ENCODE peak calls at places on chromosomes 7 and 10, in six cellular contexts. F, P, T, B, W and U are unnamed samples. For H3K4me1, the result is how much of the 10 kb centered on the place peaks cover.

GRCh38 chr7:137943132-137943551 is 58.7 kb downstream of the CREB3L2 start:
- DNase-seq in W (no peak), T (no peak), F (peak), B (no peak), P (no peak), U (peak)

GRCh38 chr10:71268247-71268691 is 50.8 kb upstream of the SLC29A3 start:
- DNase-seq in T (no peak), W (no peak), B (peak), F (peak), P (no peak), U (peak)

GRCh38 chr10:116053910-116054309 is 219.1 kb downstream of the GFRA1 start:
- DNase-seq in T (no peak), P (no peak), W (no peak), F (peak), B (peak), U (no peak)

GRCh38 chr10:20855398-20856038 is 41.6 kb downstream of the NEBL start:
- DNase-seq in P (peak), F (peak), W (no peak), B (peak), T (peak), U (peak)

GRCh38 chr7:844514-844913 is 12.2 kb downstream of the SUN1 start:
- DNase-seq in B (no peak), F (no peak), T (no peak), W (no peak), P (no peak), U (no peak)

GRCh38 chr7:17030559-17030958 is 148.8 kb upstream of the AGR3 start:
- DNase-seq in B (no peak), T (no peak), P (peak), F (no peak), W (no peak), U (no peak)

GRCh38 chr10:3148994-3149393 is 23.6 kb downstream of the PITRM1 start:
- DNase-seq in P (no peak), T (no peak), W (no peak), F (no peak), B (no peak), U (no peak)

GRCh38 chr7:158814637-158815036 is 14.7 kb downstream of the ESYT2 start:
- DNase-seq in W (no peak), F (no peak), P (no peak), B (no peak), T (no peak), U (no peak)

GRCh38 chr10:88157981-88158465 is 294.6 kb downstream of the PTEN start:
- DNase-seq in T (no peak), B (no peak), F (no peak), W (no peak), P (no peak), U (peak)

GRCh38 chr10:119246862-119247549 is 39.6 kb downstream of the GRK5 start:
- DNase-seq in T (peak), W (no peak), F (no peak), B (no peak), P (no peak), U (no peak)

GRCh38 chr7:131454538-131454937 is 101.9 kb downstream of the PODXL start:
- DNase-seq in P (no peak), W (no peak), F (no peak), B (no peak), T (no peak), U (no peak)
- TF ChIP-seq EZH2phosphoT487 in P (no peak), W (no peak), F (no peak), B (no peak), T (no peak), U (no peak)

GRCh38 chr7:39507866-39508551 is 58.2 kb upstream of the YAE1 start:
- DNase-seq in B (no peak), F (no peak), W (no peak), P (no peak), T (no peak), U (no peak)

GRCh38 chr7:39509441-39509840 is 56.8 kb upstream of the YAE1 start:
- DNase-seq in W (no peak), F (no peak), T (no peak), B (no peak), P (no peak), U (no peak)

GRCh38 chr7:39501358-39501757 is 64.8 kb upstream of the YAE1 start:
- DNase-seq in F (no peak), B (no peak), T (no peak), P (no peak), W (no peak), U (no peak)

GRCh38 chr7:39509912-39510311 is 56.3 kb upstream of the YAE1 start:
- DNase-seq in T (no peak), P (peak), W (no peak), B (no peak), F (no peak), U (no peak)

DNA sequence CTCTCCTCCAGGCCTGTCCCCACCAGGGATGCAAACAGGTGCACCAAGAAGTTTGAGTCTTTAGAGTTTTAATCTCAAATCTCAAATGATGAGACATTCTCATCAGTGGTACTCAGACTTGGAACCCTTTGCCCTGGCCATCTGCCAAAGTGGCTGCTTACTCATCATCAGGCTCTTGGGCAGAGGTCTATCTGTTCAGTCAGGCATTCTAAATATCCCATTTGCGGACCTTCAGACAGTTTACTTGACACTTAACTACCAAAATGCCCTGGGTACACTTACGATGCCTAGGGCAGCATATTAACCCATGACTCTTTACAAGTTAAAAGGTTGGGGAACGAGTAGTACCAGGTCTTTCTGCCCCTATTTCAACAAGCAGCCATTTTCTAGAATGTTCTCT is 61.2 kb upstream of the YAE1 start:
- DNase-seq in W (peak), T (peak), P (no peak), B (no peak), F (no peak), U (peak)
- H3K4me1 ChIP-seq in W (under half), T (under half), P (under half), B (under half), F (under half), U (under half)

DNA sequence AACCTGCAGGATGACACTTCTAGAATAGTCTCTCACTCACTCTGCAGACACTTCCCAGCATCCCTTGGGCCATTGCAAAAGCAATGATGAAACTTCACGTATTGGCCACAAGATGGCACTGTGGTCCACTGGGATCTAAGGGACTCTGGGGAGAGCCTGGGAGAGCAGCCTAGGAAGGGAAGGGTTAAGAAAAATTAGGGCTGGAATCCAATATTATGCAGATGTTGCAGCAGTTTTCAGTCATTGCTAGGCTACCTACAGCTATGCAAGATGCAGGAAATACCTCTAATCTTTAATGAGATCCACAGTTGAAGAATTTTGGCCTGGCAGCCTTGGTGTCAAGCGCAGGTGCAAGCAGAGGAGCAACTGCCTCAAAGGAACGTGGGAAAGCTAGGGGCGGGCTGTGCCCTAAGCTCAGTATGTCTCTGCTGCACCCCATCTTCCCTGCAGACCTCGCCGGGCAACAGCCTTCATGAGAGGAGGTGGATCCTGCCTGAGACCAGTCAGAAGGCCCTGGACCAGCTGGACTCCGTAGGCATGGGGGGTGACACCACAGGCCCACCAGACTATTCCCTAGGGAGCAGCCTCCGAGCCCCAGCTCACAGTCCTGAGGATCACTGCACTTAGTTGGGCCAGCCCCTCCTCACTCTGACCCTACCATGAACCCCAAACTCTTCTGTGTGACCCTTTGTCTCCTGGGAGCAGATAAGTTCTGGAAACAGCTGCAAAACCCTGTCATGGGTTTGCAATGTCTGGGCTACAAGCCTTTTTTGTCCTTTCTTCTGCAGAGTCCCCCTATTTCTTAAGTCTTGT is 127.9 kb upstream of the PRSS58 start:
- DNase-seq in T (peak), W (peak), B (peak), F (peak), P (peak), U (peak)
- H3K27ac ChIP-seq in T (peak), W (no peak), B (no peak), F (no peak), P (no peak), U (no peak)

GRCh38 chr10:33335800-33336605 is 1.5 kb upstream of the NRP1 start:
- DNase-seq in P (no peak), F (peak), B (peak), W (no peak), T (peak), U (peak)
- TF ChIP-seq EZH2phosphoT487 in P (no peak), F (no peak), B (peak), W (no peak), T (peak), U (no peak)

DNA sequence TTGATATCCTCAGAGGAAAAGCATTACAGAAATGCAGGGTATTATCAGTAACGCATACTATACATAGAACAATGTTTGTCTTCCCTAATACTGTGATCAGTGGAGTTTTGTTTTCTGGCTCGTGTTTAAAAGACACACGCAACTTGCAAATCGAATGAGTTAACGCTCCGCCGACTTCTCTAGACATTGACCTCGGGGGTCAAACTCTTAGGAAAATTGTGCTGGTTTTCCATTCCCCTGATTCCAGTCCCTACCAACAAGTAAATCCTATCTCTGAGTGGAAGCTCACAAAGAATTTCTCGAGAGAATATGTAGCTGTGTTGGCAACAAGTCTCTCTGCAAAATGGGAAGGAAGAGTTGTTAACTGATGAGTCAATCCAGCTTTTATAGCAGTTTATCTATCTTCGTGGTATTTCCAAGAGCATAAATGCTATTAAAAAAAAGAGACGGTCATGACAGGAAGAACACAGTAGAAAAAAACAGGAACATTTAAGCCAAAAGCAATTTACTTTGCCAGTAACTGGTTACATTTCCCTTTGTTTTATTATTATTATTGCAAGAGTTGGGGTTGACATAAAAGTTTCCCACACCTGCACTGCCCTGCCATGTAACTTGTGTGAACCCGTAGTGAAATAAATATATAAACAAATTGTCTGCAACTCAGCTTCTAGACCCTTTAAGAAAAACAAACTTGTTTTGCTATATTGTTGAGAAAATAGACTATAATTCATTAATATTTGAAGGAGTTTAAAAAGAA is 144.4 kb downstream of the ARID5B start:
- DNase-seq in F (no peak), B (no peak), P (peak), W (no peak), T (peak), U (peak)
- H3K4me1 ChIP-seq in F (half or more), B (under half), P (half or more), W (under half), T (half or more), U (half or more)

GRCh38 chr10:102582181-102582580 is 62.1 kb upstream of the TRIM8 start:
- DNase-seq in W (no peak), T (no peak), B (no peak), P (no peak), F (no peak), U (no peak)

GRCh38 chr10:102581401-102581800 is 62.9 kb upstream of the TRIM8 start:
- DNase-seq in T (no peak), B (no peak), F (no peak), W (no peak), P (no peak), U (no peak)

GRCh38 chr10:102579206-102579790 is 65.0 kb upstream of the TRIM8 start:
- DNase-seq in T (no peak), B (no peak), P (no peak), W (no peak), F (no peak), U (no peak)

GRCh38 chr10:102580230-102580629 is 64.0 kb upstream of the TRIM8 start:
- DNase-seq in B (no peak), P (no peak), W (no peak), T (no peak), F (no peak), U (no peak)

GRCh38 chr10:102578782-102579181 is 65.5 kb upstream of the TRIM8 start:
- DNase-seq in B (no peak), W (no peak), T (no peak), P (no peak), F (no peak), U (no peak)
- H3K27ac ChIP-seq in B (no peak), W (no peak), T (no peak), P (no peak), F (no peak), U (no peak)

GRCh38 chr7:30320392-30320791 is 36.0 kb downstream of the ZNRF2 start:
- DNase-seq in B (no peak), W (no peak), T (no peak), F (no peak), P (no peak), U (no peak)

GRCh38 chr7:30315589-30315988 is 31.2 kb downstream of the ZNRF2 start:
- DNase-seq in P (no peak), F (no peak), T (peak), B (no peak), W (no peak), U (no peak)

GRCh38 chr7:30321992-30322637 is 37.7 kb downstream of the ZNRF2 start:
- DNase-seq in F (no peak), B (no peak), W (no peak), T (no peak), P (peak), U (no peak)

GRCh38 chr7:30322656-30323355 is 38.4 kb downstream of the ZNRF2 start:
- DNase-seq in F (no peak), T (peak), P (peak), B (no peak), W (no peak), U (no peak)

DNA sequence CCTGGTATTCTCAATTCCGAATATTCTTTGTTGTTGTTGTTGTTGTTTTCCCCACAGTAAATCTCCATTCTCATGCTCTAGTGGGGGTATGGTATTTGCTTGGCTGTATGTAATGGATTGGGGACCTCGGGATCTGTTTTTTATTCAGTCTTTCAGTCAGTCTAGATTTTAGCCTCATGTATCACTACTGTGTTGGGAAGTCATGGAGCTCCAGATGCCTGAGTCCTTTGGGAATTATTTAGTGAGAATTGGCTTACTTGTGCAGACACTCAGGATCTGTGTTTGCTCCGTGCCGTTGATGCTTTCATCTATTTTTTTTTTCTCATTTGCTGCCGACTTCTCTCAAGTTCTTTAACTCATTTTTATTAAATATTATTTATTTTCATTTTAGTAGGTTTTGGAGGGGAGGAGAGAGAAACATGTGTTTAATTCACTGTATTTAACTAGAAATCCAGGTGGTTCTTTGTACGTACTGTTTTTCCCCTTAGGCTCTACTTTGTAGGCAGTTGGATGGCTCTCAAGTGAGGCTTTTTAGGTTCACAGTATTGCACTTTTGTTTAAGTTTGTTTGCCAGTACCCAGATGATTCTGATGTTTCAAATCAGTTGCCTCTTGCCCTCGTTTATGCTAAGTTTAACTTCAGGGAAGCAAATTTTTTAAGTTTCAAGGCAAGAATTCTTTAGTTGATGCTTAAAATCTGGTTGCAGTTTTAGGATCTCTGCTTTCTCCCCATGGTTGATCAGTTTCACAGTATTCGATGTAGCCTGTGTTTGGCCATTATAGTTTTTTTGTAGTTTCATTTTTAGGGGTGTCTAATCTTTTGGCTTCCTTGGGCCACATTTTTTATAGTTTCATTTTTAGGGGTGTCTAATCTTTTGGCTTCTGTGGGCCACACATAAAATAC is 36.9 kb downstream of the ZNRF2 start:
- DNase-seq in P (peak), W (no peak), T (no peak), B (peak), F (peak), U (no peak)
- TF ChIP-seq EZH2phosphoT487 in P (no peak), W (no peak), T (no peak), B (no peak), F (no peak), U (no peak)

DNA sequence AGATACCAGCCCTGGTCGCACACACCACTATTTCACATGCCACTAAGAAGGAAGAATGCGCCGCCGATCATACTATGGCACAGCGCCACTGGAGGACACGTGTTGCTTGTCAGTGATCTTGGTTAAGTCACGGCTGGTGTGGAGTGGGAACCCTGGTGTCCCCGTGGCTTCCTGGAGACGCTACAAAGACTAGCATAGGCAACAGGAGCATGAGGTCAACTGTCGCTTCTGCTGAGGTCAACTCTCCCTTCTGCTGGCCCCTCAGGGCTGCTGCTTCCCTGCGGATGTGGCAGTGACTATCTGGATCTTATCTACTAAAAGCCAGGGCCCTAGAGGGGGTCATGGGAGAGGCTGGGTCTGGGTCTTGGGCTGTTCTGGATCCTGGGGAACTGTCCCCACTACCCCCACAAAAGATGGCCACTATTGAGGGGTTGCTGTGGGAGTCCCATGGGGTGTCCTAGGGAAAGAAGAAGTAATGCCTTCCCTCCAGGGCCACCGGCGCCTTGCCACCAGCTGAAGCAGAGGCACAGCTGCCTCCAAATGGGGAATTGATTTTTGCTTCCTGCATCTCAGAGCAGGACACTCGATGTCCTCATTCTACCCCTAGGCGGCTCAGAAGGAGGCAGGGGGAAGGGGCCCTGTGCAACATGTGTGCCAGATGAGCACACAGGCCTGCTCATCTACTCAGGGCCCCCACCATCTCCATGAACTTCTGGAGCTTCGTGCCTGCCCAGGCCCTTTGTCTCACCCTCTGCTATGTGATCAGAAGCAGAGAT is 76.6 kb upstream of the PPIF start:
- DNase-seq in T (no peak), F (no peak), B (no peak), W (no peak), P (no peak), U (no peak)
- H3K4me1 ChIP-seq in T (under half), F (under half), B (under half), W (under half), P (under half), U (under half)

DNA sequence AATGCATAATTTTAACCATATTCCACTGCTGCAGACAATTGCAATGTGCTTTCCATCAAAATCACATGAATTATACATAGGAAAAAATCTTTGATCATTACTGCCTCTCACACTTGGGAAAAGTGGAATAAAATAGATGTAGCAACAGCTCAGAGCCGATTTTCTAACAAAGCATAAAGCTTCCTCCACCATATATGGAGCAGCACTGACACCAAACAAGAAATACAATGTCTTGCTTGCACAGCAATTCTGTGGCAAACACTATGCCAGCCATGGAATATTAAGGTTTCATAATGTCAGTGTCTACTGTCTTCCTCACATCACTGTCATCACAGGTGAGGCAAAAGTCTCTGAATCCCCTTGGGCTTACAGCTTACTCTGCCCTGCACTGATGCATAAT is 198.6 kb downstream of the CACNA2D1 start:
- DNase-seq in W (no peak), F (no peak), P (peak), B (no peak), T (no peak), U (no peak)
- H3K27ac ChIP-seq in W (no peak), F (no peak), P (no peak), B (no peak), T (no peak), U (no peak)

DNA sequence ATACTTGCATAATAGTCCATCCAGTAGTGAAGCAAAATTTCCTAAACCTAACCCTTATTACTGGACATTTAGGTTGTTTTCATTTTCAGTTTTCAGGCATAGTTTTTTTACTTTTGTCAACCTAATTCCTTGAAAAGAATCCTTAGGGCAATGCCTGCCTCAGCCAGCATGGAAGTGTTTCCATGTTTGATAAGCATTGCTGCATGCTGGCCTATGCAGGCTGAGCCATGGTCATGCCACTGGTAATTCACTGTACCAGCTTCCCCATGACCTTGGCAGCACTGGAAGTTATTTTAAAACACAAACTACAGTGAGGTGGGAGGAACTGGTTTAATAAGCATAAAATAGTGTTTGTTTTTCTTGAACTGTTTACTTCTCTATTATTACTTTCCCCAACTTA is 27.8 kb upstream of the PLCE1 start:
- DNase-seq in P (no peak), W (no peak), B (no peak), T (no peak), F (no peak), U (no peak)
- TF ChIP-seq EZH2phosphoT487 in P (no peak), W (no peak), B (no peak), T (no peak), F (no peak), U (no peak)